ENCODE peak calls at places on chromosome 5, in nine cellular contexts. A is HTR-8/SVneo; X is stimulated activated CD4-positive, alpha-beta T cell treated with anti-CD3 and anti-CD28 coated beads, Interleukin-15, amount 100 ng/mL, for 24 hours; B is retinal pigment epithelial cell; F is kidney glomerular epithelial cell; G is KBM-7; H is activated CD4-positive, alpha-beta T cell treated with anti-CD3 and anti-CD28 coated beads for 4 hours; D is EH; N is substantia nigra. R is an unnamed sample.

GRCh38 chr5:158287643-158288228 is 428.8 kb upstream of the CLINT1 start:
- DNase-seq in H (no peak), B (peak), G (no peak), X (no peak), F (peak), A (peak), N (no peak), D (peak), R (no peak)

GRCh38 chr5:65961644-65962043 is 35.3 kb downstream of the ERBIN start:
- DNase-seq in D (peak), F (no peak), A (peak), H (peak), B (no peak), X (peak), N (no peak), G (no peak), R (peak)

GRCh38 chr5:153974813-153975163 is 63.9 kb downstream of the FAM114A2 start:
- DNase-seq in N (no peak), G (no peak), B (no peak), A (no peak), X (no peak), D (no peak), H (no peak), F (no peak), R (no peak)

GRCh38 chr5:82169892-82170291 is 108.3 kb downstream of the RPS23 start:
- DNase-seq in X (no peak), D (no peak), N (no peak), G (no peak), B (no peak), H (no peak), F (no peak), A (no peak), R (no peak)

GRCh38 chr5:123425444-123425843 is 2.2 kb upstream of the CEP120 start:
- DNase-seq in H (no peak), D (no peak), B (no peak), F (no peak), G (peak), X (no peak), A (no peak), N (no peak), R (no peak)

GRCh38 chr5:1974501-1975405 is 92.0 kb upstream of the IRX4 start:
- DNase-seq in B (no peak), X (no peak), N (no peak), F (no peak), D (no peak), H (no peak), G (no peak), A (no peak), R (no peak)

GRCh38 chr5:65163698-65164097 is 318.0 kb downstream of the ADAMTS6 start:
- DNase-seq in H (no peak), N (no peak), F (peak), D (peak), X (no peak), B (no peak), A (no peak), G (no peak), R (peak)

GRCh38 chr5:15383469-15383868 is 116.5 kb upstream of the FBXL7 start:
- DNase-seq in B (no peak), G (no peak), X (no peak), D (peak), A (peak), F (peak), H (no peak), N (no peak), R (peak)

GRCh38 chr5:172267943-172268342 is 15.6 kb downstream of the UBTD2 start:
- DNase-seq in D (no peak), N (no peak), A (no peak), G (no peak), B (no peak), H (no peak), X (no peak), F (no peak), R (no peak)

GRCh38 chr5:101677961-101678360 is 618.1 kb downstream of the SLCO4C1 start:
- DNase-seq in B (no peak), H (no peak), F (no peak), X (no peak), A (no peak), D (no peak), N (no peak), G (no peak), R (no peak)

GRCh38 chr5:74895906-74896305 is 29.7 kb upstream of the FAM169A start:
- DNase-seq in G (no peak), N (peak), A (peak), X (no peak), F (peak), D (peak), H (no peak), B (peak), R (no peak)

GRCh38 chr5:14760548-14761002 is 96.1 kb downstream of the OTULIN start:
- DNase-seq in G (no peak), H (no peak), F (no peak), N (no peak), B (no peak), D (no peak), X (no peak), A (no peak), R (no peak)

GRCh38 chr5:157371655-157372471 is 88.2 kb upstream of the NIPAL4 start:
- DNase-seq in F (peak), A (no peak), B (no peak), N (no peak), D (peak), H (no peak), G (no peak), X (no peak), R (peak)

GRCh38 chr5:77366717-77367500 is 125.2 kb downstream of the WDR41 start:
- DNase-seq in F (no peak), X (no peak), H (no peak), A (no peak), D (no peak), B (no peak), G (no peak), N (no peak), R (no peak)

GRCh38 chr5:152736906-152737305 is 331.8 kb upstream of the NMUR2 start:
- DNase-seq in F (no peak), D (no peak), X (no peak), A (no peak), N (no peak), B (no peak), G (no peak), H (no peak), R (no peak)

GRCh38 chr5:369151-369939 is 47.8 kb downstream of the AHRR start:
- DNase-seq in D (no peak), G (no peak), N (no peak), B (no peak), X (peak), F (no peak), A (no peak), H (no peak), R (peak)

GRCh38 chr5:171676286-171676944 is 109.2 kb upstream of the SMIM23 start:
- DNase-seq in H (no peak), B (no peak), G (no peak), D (no peak), N (peak), A (no peak), F (no peak), X (no peak), R (no peak)

GRCh38 chr5:137688248-137688840 is 47.5 kb downstream of the KLHL3 start:
- DNase-seq in D (peak), B (no peak), F (no peak), N (no peak), G (peak), X (no peak), A (no peak), H (no peak), R (no peak)

GRCh38 chr5:36689225-36689624 is 82.8 kb downstream of the SLC1A3 start:
- DNase-seq in N (peak), X (no peak), H (no peak), G (peak), F (no peak), B (no peak), A (no peak), D (peak), R (no peak)

GRCh38 chr5:126354012-126354856 is 69.0 kb upstream of the GRAMD2B start:
- DNase-seq in N (no peak), F (peak), B (peak), D (peak), G (peak), X (no peak), H (no peak), A (peak), R (peak)